ENCODE peak calls at places on chromosome 3, in nine cellular contexts. D is RCC 7860; M is effector CD4-positive, alpha-beta T cell; W is NCI-H2081; V is DMS 273 treated with DMSO at 0.1 percent for 48 hours; S is stomach; K is GM12865; N is pancreas; Q is mucosa of descending colon. J is an unnamed sample.

GRCh38 chr3:105388199-105388598 is 21.5 kb downstream of the ALCAM start:
- DNase-seq in S (no peak), W (no peak), Q (no peak), V (no peak), M (no peak), D (no peak), N (no peak), K (no peak), J (no peak)

GRCh38 chr3:192514081-192514753 is 213.1 kb downstream of the FGF12 start:
- DNase-seq in N (peak; percentile 40), Q (peak; percentile 5), S (no peak), M (no peak), D (no peak), W (peak; percentile 68), V (no peak), K (no peak), J (no peak)

GRCh38 chr3:142168514-142168913 is 19.2 kb upstream of the TFDP2 start:
- DNase-seq in D (no peak), W (no peak), V (no peak), N (no peak), S (no peak), M (no peak), K (no peak), Q (no peak), J (no peak)

GRCh38 chr3:194906229-194906629 is 220.5 kb downstream of the FAM43A start:
- DNase-seq in K (no peak), N (no peak), Q (no peak), D (no peak), V (no peak), M (no peak), W (no peak), S (no peak), J (no peak)

GRCh38 chr3:97793415-97794019 is 28.3 kb upstream of the CRYBG3 start:
- DNase-seq in K (peak; percentile 69), N (peak; percentile 11), M (peak; percentile 15), S (no peak), D (peak; percentile 52), Q (peak; percentile 51), V (peak; percentile 43), W (peak; percentile 69), J (peak; percentile 15)

GRCh38 chr3:78116874-78117273 is 1077.0 kb downstream of the ROBO2 start:
- DNase-seq in N (no peak), S (no peak), K (no peak), V (no peak), W (no peak), D (no peak), M (no peak), Q (no peak), J (no peak)

GRCh38 chr3:33833408-33834116 is 35.1 kb downstream of the PDCD6IP start:
- DNase-seq in N (no peak), Q (no peak), V (no peak), K (peak; percentile 11), S (no peak), W (no peak), D (no peak), M (no peak), J (no peak)

GRCh38 chr3:70731046-70731445 is 418.6 kb upstream of the MDFIC2 start:
- DNase-seq in Q (no peak), D (no peak), V (no peak), N (no peak), W (no peak), S (no peak), K (no peak), M (no peak), J (no peak)

GRCh38 chr3:162073422-162073821 is 576.8 kb downstream of the OTOL1 start:
- DNase-seq in M (no peak), K (no peak), Q (no peak), N (no peak), S (no peak), W (no peak), D (no peak), V (no peak), J (no peak)

GRCh38 chr3:17233398-17233800 is 348.6 kb downstream of the PLCL2 start:
- DNase-seq in N (no peak), Q (peak; percentile 25), M (peak; percentile 26), D (peak; percentile 58), V (peak; percentile 13), S (no peak), K (peak; percentile 80), W (peak; percentile 76), J (no peak)

GRCh38 chr3:108389361-108389760 is 93.0 kb downstream of the HHLA2 start:
- DNase-seq in K (peak; percentile 24), N (no peak), S (no peak), Q (peak; percentile 39), V (no peak), D (no peak), M (no peak), W (peak; percentile 52), J (no peak)

GRCh38 chr3:27392950-27393679 is 23.9 kb upstream of the NEK10 start:
- DNase-seq in N (no peak), S (no peak), W (no peak), Q (no peak), K (peak; percentile 37), M (no peak), D (no peak), V (no peak), J (no peak)

GRCh38 chr3:169365993-169366915 is 297.3 kb downstream of the MECOM start:
- DNase-seq in V (no peak), S (peak; percentile 46), Q (no peak), D (no peak), K (no peak), M (no peak), N (peak; percentile 75), W (peak; percentile 35), J (no peak)

GRCh38 chr3:87856126-87856525 is 202.7 kb downstream of the CGGBP1 start:
- DNase-seq in N (no peak), K (no peak), V (no peak), S (no peak), W (no peak), M (no peak), Q (no peak), D (no peak), J (no peak)

GRCh38 chr3:89787995-89788394 is 680.6 kb downstream of the EPHA3 start:
- DNase-seq in M (no peak), N (no peak), D (no peak), Q (no peak), K (no peak), W (no peak), V (no peak), S (no peak), J (no peak)

GRCh38 chr3:14806641-14807263 is 12.0 kb upstream of the FGD5 start:
- DNase-seq in M (no peak), W (no peak), V (no peak), S (no peak), K (peak; percentile 40), D (no peak), N (no peak), Q (no peak), J (no peak)

GRCh38 chr3:104388624-104389023 is 978.1 kb upstream of the ALCAM start:
- DNase-seq in D (no peak), Q (no peak), W (peak; percentile 70), K (no peak), N (no peak), M (no peak), S (no peak), V (no peak), J (no peak)

GRCh38 chr3:50323092-50323600 is 601 bp upstream of the HYAL2 start:
- DNase-seq in W (no peak), M (no peak), V (no peak), Q (no peak), K (no peak), N (peak; percentile 25), S (no peak), D (no peak), J (no peak)

GRCh38 chr3:35413483-35413882 is 225.8 kb upstream of the ARPP21 start:
- DNase-seq in Q (no peak), K (no peak), S (no peak), D (no peak), W (no peak), M (no peak), V (no peak), N (no peak), J (no peak)

GRCh38 chr3:64797000-64797399 is 109.2 kb upstream of the ADAMTS9 start:
- DNase-seq in N (no peak), Q (no peak), D (no peak), V (no peak), W (no peak), S (no peak), M (no peak), K (no peak), J (no peak)

GRCh38 chr3:8204846-8205624 is 296.6 kb upstream of the LMCD1 start:
- DNase-seq in M (no peak), K (no peak), V (no peak), S (no peak), Q (no peak), N (no peak), D (no peak), W (no peak), J (no peak)

GRCh38 chr3:132253262-132253878 is 63.8 kb upstream of the ACP3 start:
- DNase-seq in W (peak; percentile 61), V (peak; percentile 48), N (peak; percentile 43), Q (peak; percentile 59), K (peak; percentile 75), D (peak; percentile 28), M (no peak), S (no peak), J (no peak)

GRCh38 chr3:122916580-122916979 is 111.0 kb downstream of the SEMA5B start:
- DNase-seq in W (no peak), D (no peak), K (peak; percentile 16), S (no peak), Q (no peak), V (no peak), M (no peak), N (no peak), J (no peak)

GRCh38 chr3:46096781-46097180 is 69.5 kb upstream of the XCR1 start:
- DNase-seq in Q (no peak), M (no peak), W (no peak), S (no peak), V (no peak), N (no peak), D (no peak), K (no peak), J (no peak)

GRCh38 chr3:151308089-151308488 is 8.5 kb downstream of the GPR87 start:
- DNase-seq in M (no peak), K (no peak), N (no peak), V (no peak), S (no peak), Q (no peak), D (no peak), W (no peak), J (no peak)

J was measured in epithelial cell of proximal tubule.